ENCODE peak calls at places on chromosome 1, in ten cellular contexts. One of them, this sample, is unnamed.

GRCh38 chr1:234782057-234782800 is 172.3 kb upstream of the IRF2BP2 start:
- DNase-seq in type B pancreatic cell: peak; percentile 65
- DNase-seq in heart right ventricle: no peak
- DNase-seq in right lobe of liver: no peak
- DNase-seq in WERI-Rb-1: peak; percentile 93
- DNase-seq in K562: no peak
- DNase-seq in PC-3: peak; percentile 2
- DNase-seq in AG09319: no peak
- DNase-seq in tibial nerve: no peak
- DNase-seq in bronchial epithelial cell: no peak
- DNase-seq in this sample: no peak

GRCh38 chr1:209080170-209080781 is 503.2 kb upstream of the CAMK1G start:
- DNase-seq in type B pancreatic cell: no peak
- DNase-seq in heart right ventricle: no peak
- DNase-seq in right lobe of liver: no peak
- DNase-seq in WERI-Rb-1: no peak
- DNase-seq in K562: no peak
- DNase-seq in PC-3: peak; percentile 77
- DNase-seq in AG09319: no peak
- DNase-seq in tibial nerve: no peak
- DNase-seq in bronchial epithelial cell: peak; percentile 63
- DNase-seq in this sample: no peak

GRCh38 chr1:32716312-32717126 is 13.9 kb upstream of the SYNC start:
- DNase-seq in type B pancreatic cell: peak; percentile 87
- DNase-seq in heart right ventricle: no peak
- DNase-seq in right lobe of liver: peak; percentile 97
- DNase-seq in WERI-Rb-1: peak; percentile 90
- DNase-seq in K562: peak; percentile 96
- DNase-seq in PC-3: peak; percentile 98
- DNase-seq in AG09319: no peak
- DNase-seq in tibial nerve: no peak
- DNase-seq in bronchial epithelial cell: peak; percentile 95
- DNase-seq in this sample: peak; percentile 57

GRCh38 chr1:83131692-83131955 is 867.3 kb downstream of the TTLL7 start:
- DNase-seq in type B pancreatic cell: no peak
- DNase-seq in heart right ventricle: no peak
- DNase-seq in right lobe of liver: no peak
- DNase-seq in WERI-Rb-1: no peak
- DNase-seq in K562: no peak
- DNase-seq in PC-3: no peak
- DNase-seq in AG09319: no peak
- DNase-seq in tibial nerve: no peak
- DNase-seq in bronchial epithelial cell: peak; percentile 89
- DNase-seq in this sample: no peak

GRCh38 chr1:11067716-11068495 is 8.1 kb upstream of the SRM start:
- DNase-seq in type B pancreatic cell: no peak
- DNase-seq in heart right ventricle: no peak
- DNase-seq in right lobe of liver: no peak
- DNase-seq in WERI-Rb-1: no peak
- DNase-seq in K562: no peak
- DNase-seq in PC-3: no peak
- DNase-seq in AG09319: no peak
- DNase-seq in tibial nerve: no peak
- DNase-seq in bronchial epithelial cell: no peak
- DNase-seq in this sample: no peak

GRCh38 chr1:203914292-203914691 is 52.9 kb downstream of the SNRPE start:
- DNase-seq in type B pancreatic cell: no peak
- DNase-seq in heart right ventricle: no peak
- DNase-seq in right lobe of liver: no peak
- DNase-seq in WERI-Rb-1: no peak
- DNase-seq in K562: no peak
- DNase-seq in PC-3: peak; percentile 27
- DNase-seq in AG09319: no peak
- DNase-seq in tibial nerve: no peak
- DNase-seq in bronchial epithelial cell: no peak
- DNase-seq in this sample: no peak

GRCh38 chr1:3564921-3565831 is 46.1 kb downstream of the MEGF6 start:
- DNase-seq in type B pancreatic cell: no peak
- DNase-seq in heart right ventricle: no peak
- DNase-seq in right lobe of liver: no peak
- DNase-seq in WERI-Rb-1: peak; percentile 43
- DNase-seq in K562: peak; percentile 89
- DNase-seq in PC-3: peak; percentile 44
- DNase-seq in AG09319: no peak
- DNase-seq in tibial nerve: no peak
- DNase-seq in bronchial epithelial cell: no peak
- DNase-seq in this sample: peak; percentile 52

GRCh38 chr1:47781171-47781959 is 215.8 kb downstream of the TRABD2B start:
- DNase-seq in type B pancreatic cell: no peak
- DNase-seq in heart right ventricle: no peak
- DNase-seq in right lobe of liver: no peak
- DNase-seq in WERI-Rb-1: no peak
- DNase-seq in K562: no peak
- DNase-seq in PC-3: no peak
- DNase-seq in AG09319: no peak
- DNase-seq in tibial nerve: no peak
- DNase-seq in bronchial epithelial cell: no peak
- DNase-seq in this sample: no peak

GRCh38 chr1:101733340-101733739 is 263.4 kb downstream of the OLFM3 start:
- DNase-seq in type B pancreatic cell: no peak
- DNase-seq in heart right ventricle: no peak
- DNase-seq in right lobe of liver: no peak
- DNase-seq in WERI-Rb-1: no peak
- DNase-seq in K562: no peak
- DNase-seq in PC-3: no peak
- DNase-seq in AG09319: no peak
- DNase-seq in tibial nerve: no peak
- DNase-seq in bronchial epithelial cell: no peak
- DNase-seq in this sample: no peak

GRCh38 chr1:101742513-101742912 is 254.2 kb downstream of the OLFM3 start:
- DNase-seq in type B pancreatic cell: no peak
- DNase-seq in heart right ventricle: no peak
- DNase-seq in right lobe of liver: no peak
- DNase-seq in WERI-Rb-1: no peak
- DNase-seq in K562: no peak
- DNase-seq in PC-3: no peak
- DNase-seq in AG09319: no peak
- DNase-seq in tibial nerve: no peak
- DNase-seq in bronchial epithelial cell: peak; percentile 50
- DNase-seq in this sample: no peak

GRCh38 chr1:101739826-101740330 is 256.8 kb downstream of the OLFM3 start:
- DNase-seq in type B pancreatic cell: no peak
- DNase-seq in heart right ventricle: no peak
- DNase-seq in right lobe of liver: no peak
- DNase-seq in WERI-Rb-1: no peak
- DNase-seq in K562: no peak
- DNase-seq in PC-3: no peak
- DNase-seq in AG09319: no peak
- DNase-seq in tibial nerve: no peak
- DNase-seq in bronchial epithelial cell: no peak
- DNase-seq in this sample: no peak

GRCh38 chr1:101741910-101742309 is 254.8 kb downstream of the OLFM3 start:
- DNase-seq in type B pancreatic cell: no peak
- DNase-seq in heart right ventricle: no peak
- DNase-seq in right lobe of liver: no peak
- DNase-seq in WERI-Rb-1: no peak
- DNase-seq in K562: no peak
- DNase-seq in PC-3: no peak
- DNase-seq in AG09319: no peak
- DNase-seq in tibial nerve: no peak
- DNase-seq in bronchial epithelial cell: peak; percentile 41
- DNase-seq in this sample: no peak

DNA sequence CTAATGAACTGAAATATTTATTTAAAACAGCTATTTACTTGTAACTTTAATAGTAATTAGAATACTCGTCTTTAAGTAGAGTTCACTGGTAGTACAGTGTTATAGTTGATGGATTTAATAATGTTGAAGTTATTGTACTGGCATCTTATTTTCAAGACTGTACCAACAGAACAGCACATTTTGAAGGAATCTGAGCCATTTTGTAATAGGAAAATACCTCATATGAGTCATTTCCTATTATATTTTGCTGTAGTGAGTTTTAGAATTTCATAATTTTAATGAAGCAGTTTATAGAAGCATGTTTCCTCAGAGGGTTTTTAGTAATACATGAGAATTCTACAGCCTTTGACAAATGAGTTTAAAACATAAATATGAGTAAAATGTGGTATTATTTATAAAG is 258.3 kb downstream of the OLFM3 start:
- DNase-seq in type B pancreatic cell: no peak
- DNase-seq in heart right ventricle: no peak
- DNase-seq in right lobe of liver: no peak
- DNase-seq in WERI-Rb-1: no peak
- DNase-seq in K562: no peak
- DNase-seq in PC-3: peak; percentile 49
- DNase-seq in AG09319: peak; percentile 1
- DNase-seq in tibial nerve: no peak
- DNase-seq in bronchial epithelial cell: peak; percentile 77
- DNase-seq in this sample: no peak
- TF ChIP-seq CTCF in type B pancreatic cell: no peak
- TF ChIP-seq CTCF in heart right ventricle: no peak
- TF ChIP-seq CTCF in right lobe of liver: no peak
- TF ChIP-seq CTCF in WERI-Rb-1: no peak
- TF ChIP-seq CTCF in K562: no peak
- TF ChIP-seq CTCF in PC-3: no peak
- TF ChIP-seq CTCF in AG09319: no peak
- TF ChIP-seq CTCF in tibial nerve: no peak
- TF ChIP-seq CTCF in bronchial epithelial cell: no peak
- TF ChIP-seq CTCF in this sample: no peak

GRCh38 chr1:26696645-26697440 is 1.0 kb downstream of the ARID1A start:
- DNase-seq in type B pancreatic cell: no peak
- DNase-seq in heart right ventricle: peak; percentile 22
- DNase-seq in right lobe of liver: peak; percentile 69
- DNase-seq in WERI-Rb-1: peak; percentile 17
- DNase-seq in K562: peak; percentile 61
- DNase-seq in PC-3: no peak
- DNase-seq in AG09319: no peak
- DNase-seq in tibial nerve: no peak
- DNase-seq in bronchial epithelial cell: no peak
- DNase-seq in this sample: peak; percentile 45
- TF ChIP-seq CTCF in type B pancreatic cell: no peak
- TF ChIP-seq CTCF in heart right ventricle: no peak
- TF ChIP-seq CTCF in right lobe of liver: no peak
- TF ChIP-seq CTCF in WERI-Rb-1: no peak
- TF ChIP-seq CTCF in K562: no peak
- TF ChIP-seq CTCF in PC-3: no peak
- TF ChIP-seq CTCF in AG09319: no peak
- TF ChIP-seq CTCF in tibial nerve: no peak
- TF ChIP-seq CTCF in bronchial epithelial cell: no peak
- TF ChIP-seq CTCF in this sample: no peak

DNA sequence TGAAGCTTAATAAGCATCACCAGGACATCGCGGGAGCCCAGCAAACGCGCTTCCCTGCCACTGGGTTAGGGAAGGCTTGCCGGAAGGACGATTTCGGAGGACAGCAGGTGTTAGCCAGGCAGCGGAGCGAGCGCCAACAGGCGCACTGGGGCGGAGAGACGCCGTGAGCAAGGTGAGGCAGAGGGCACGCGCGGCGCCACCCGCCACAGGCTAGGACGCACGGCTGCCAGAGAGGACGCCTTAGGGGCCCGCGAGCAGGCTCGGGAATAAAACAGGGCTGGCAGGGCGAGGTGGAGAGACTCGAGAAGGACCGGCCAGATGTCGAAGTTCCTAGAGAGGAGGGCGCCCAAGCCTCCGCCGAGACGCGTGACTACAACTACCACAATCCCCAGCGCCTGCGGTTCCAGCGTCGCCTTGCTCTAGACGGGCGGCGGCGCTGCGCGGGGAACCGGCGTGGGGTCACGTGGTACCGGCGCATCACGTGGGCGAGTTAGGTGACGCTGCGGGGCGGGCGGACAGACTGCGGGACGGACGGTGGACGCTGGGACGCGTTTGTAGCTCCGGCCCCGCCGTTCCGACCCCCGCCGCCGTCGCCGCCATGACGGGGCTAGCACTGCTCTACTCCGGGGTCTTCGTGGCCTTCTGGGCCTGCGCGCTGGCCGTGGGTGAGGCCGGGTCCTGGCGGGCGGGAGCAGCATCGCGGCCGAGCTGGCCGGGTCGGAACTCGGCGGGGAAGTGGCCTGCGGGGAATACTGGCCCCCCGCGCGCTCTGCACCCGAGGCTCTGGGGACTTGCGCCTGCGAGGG is at the start of gene ATP6V0B:
- DNase-seq in type B pancreatic cell: peak; percentile 96
- DNase-seq in heart right ventricle: peak; percentile 96
- DNase-seq in right lobe of liver: peak; percentile 99
- DNase-seq in WERI-Rb-1: peak; percentile 96
- DNase-seq in K562: peak; percentile 91
- DNase-seq in PC-3: peak; percentile 95
- DNase-seq in AG09319: peak; percentile 73
- DNase-seq in tibial nerve: peak; percentile 97
- DNase-seq in bronchial epithelial cell: peak; percentile 81
- DNase-seq in this sample: peak; percentile 90
- TF ChIP-seq CTCF in type B pancreatic cell: peak; percentile 60
- TF ChIP-seq CTCF in heart right ventricle: no peak
- TF ChIP-seq CTCF in right lobe of liver: peak; percentile 23
- TF ChIP-seq CTCF in WERI-Rb-1: peak; percentile 18
- TF ChIP-seq CTCF in K562: peak; percentile 33
- TF ChIP-seq CTCF in PC-3: no peak
- TF ChIP-seq CTCF in AG09319: peak; percentile 7
- TF ChIP-seq CTCF in tibial nerve: peak; percentile 40
- TF ChIP-seq CTCF in bronchial epithelial cell: peak; percentile 36
- TF ChIP-seq CTCF in this sample: no peak

GRCh38 chr1:180630408-180631196 is 1.2 kb upstream of the XPR1 start:
- DNase-seq in type B pancreatic cell: no peak
- DNase-seq in heart right ventricle: no peak
- DNase-seq in right lobe of liver: no peak
- DNase-seq in WERI-Rb-1: no peak
- DNase-seq in K562: no peak
- DNase-seq in PC-3: no peak
- DNase-seq in AG09319: no peak
- DNase-seq in tibial nerve: peak; percentile 47
- DNase-seq in bronchial epithelial cell: no peak
- DNase-seq in this sample: no peak

GRCh38 chr1:180631197-180631765 is 541 bp upstream of the XPR1 start:
- DNase-seq in type B pancreatic cell: no peak
- DNase-seq in heart right ventricle: no peak
- DNase-seq in right lobe of liver: no peak
- DNase-seq in WERI-Rb-1: no peak
- DNase-seq in K562: no peak
- DNase-seq in PC-3: no peak
- DNase-seq in AG09319: no peak
- DNase-seq in tibial nerve: no peak
- DNase-seq in bronchial epithelial cell: no peak
- DNase-seq in this sample: no peak

GRCh38 chr1:180631766-180632325 is at the start of gene XPR1:
- DNase-seq in type B pancreatic cell: peak; percentile 95
- DNase-seq in heart right ventricle: peak; percentile 99
- DNase-seq in right lobe of liver: peak; percentile 99
- DNase-seq in WERI-Rb-1: peak; percentile 100
- DNase-seq in K562: peak; percentile 99
- DNase-seq in PC-3: peak; percentile 94
- DNase-seq in AG09319: peak; percentile 98
- DNase-seq in tibial nerve: peak; percentile 97
- DNase-seq in bronchial epithelial cell: peak; percentile 95
- DNase-seq in this sample: peak; percentile 94

GRCh38 chr1:180633092-180634045 is 1.5 kb downstream of the XPR1 start:
- DNase-seq in type B pancreatic cell: no peak
- DNase-seq in heart right ventricle: no peak
- DNase-seq in right lobe of liver: no peak
- DNase-seq in WERI-Rb-1: no peak
- DNase-seq in K562: peak; percentile 23
- DNase-seq in PC-3: peak; percentile 11
- DNase-seq in AG09319: peak; percentile 14
- DNase-seq in tibial nerve: no peak
- DNase-seq in bronchial epithelial cell: peak; percentile 89
- DNase-seq in this sample: no peak

GRCh38 chr1:180632326-180633088 is 685 bp downstream of the XPR1 start:
- DNase-seq in type B pancreatic cell: peak; percentile 79
- DNase-seq in heart right ventricle: peak; percentile 49
- DNase-seq in right lobe of liver: peak; percentile 81
- DNase-seq in WERI-Rb-1: peak; percentile 77
- DNase-seq in K562: peak; percentile 69
- DNase-seq in PC-3: peak; percentile 19
- DNase-seq in AG09319: no peak
- DNase-seq in tibial nerve: peak; percentile 46
- DNase-seq in bronchial epithelial cell: no peak
- DNase-seq in this sample: peak; percentile 74
- TF ChIP-seq CTCF in type B pancreatic cell: peak; percentile 36
- TF ChIP-seq CTCF in heart right ventricle: no peak
- TF ChIP-seq CTCF in right lobe of liver: no peak
- TF ChIP-seq CTCF in WERI-Rb-1: peak; percentile 60
- TF ChIP-seq CTCF in K562: peak; percentile 41
- TF ChIP-seq CTCF in PC-3: peak; percentile 38
- TF ChIP-seq CTCF in AG09319: peak; percentile 23
- TF ChIP-seq CTCF in tibial nerve: no peak
- TF ChIP-seq CTCF in bronchial epithelial cell: peak; percentile 14
- TF ChIP-seq CTCF in this sample: no peak

This sample was measured in endothelial cell.